ENCODE peak calls at places on chromosomes 1 and 21, in four cellular contexts. One of them, this sample, is unnamed.

GRCh38 chr21:42120904-42121535 is 49.9 kb downstream of the UMODL1 start:
- DNase-seq in T47D: no peak
- DNase-seq in HCT116: no peak
- DNase-seq in HepG2: no peak
- DNase-seq in this sample: no peak

GRCh38 chr1:234743866-234744581 is 134.0 kb upstream of the IRF2BP2 start:
- DNase-seq in T47D: peak
- DNase-seq in HepG2: no peak
- DNase-seq in HCT116: no peak
- DNase-seq in this sample: no peak

GRCh38 chr21:39564200-39564599 is 48.5 kb upstream of the B3GALT5 start:
- DNase-seq in T47D: no peak
- DNase-seq in HepG2: no peak
- DNase-seq in HCT116: no peak
- DNase-seq in this sample: peak

GRCh38 chr1:67227196-67227595 is 60.9 kb downstream of the IL23R start:
- DNase-seq in T47D: no peak
- DNase-seq in HepG2: no peak
- DNase-seq in HCT116: no peak
- DNase-seq in this sample: no peak

GRCh38 chr1:90823686-90824085 is 106.6 kb upstream of the BARHL2 start:
- DNase-seq in HepG2: no peak
- DNase-seq in HCT116: no peak
- DNase-seq in T47D: no peak
- DNase-seq in this sample: no peak

GRCh38 chr1:48093696-48094518 is 96.7 kb upstream of the TRABD2B start:
- DNase-seq in T47D: peak
- DNase-seq in HCT116: peak
- DNase-seq in HepG2: peak
- DNase-seq in this sample: peak

GRCh38 chr1:58580186-58580585 is 3.1 kb upstream of the TACSTD2 start:
- DNase-seq in T47D: no peak
- DNase-seq in HCT116: no peak
- DNase-seq in HepG2: no peak
- DNase-seq in this sample: no peak

GRCh38 chr21:42674351-42674940 is 21.0 kb downstream of the PDE9A start:
- DNase-seq in HepG2: no peak
- DNase-seq in HCT116: no peak
- DNase-seq in T47D: no peak
- DNase-seq in this sample: peak

GRCh38 chr1:248805905-248806304 is 19.8 kb downstream of the SH3BP5L start:
- DNase-seq in HepG2: no peak
- DNase-seq in T47D: no peak
- DNase-seq in HCT116: no peak
- DNase-seq in this sample: no peak
- TF ChIP-seq JUND in HepG2: no peak
- TF ChIP-seq JUND in T47D: no peak
- TF ChIP-seq JUND in HCT116: no peak
- TF ChIP-seq JUND in this sample: no peak

GRCh38 chr1:221714227-221715116 is 27.4 kb downstream of the DUSP10 start:
- DNase-seq in T47D: peak
- DNase-seq in HepG2: no peak
- DNase-seq in HCT116: no peak
- DNase-seq in this sample: no peak
- TF ChIP-seq JUND in T47D: no peak
- TF ChIP-seq JUND in HepG2: no peak
- TF ChIP-seq JUND in HCT116: no peak
- TF ChIP-seq JUND in this sample: no peak

GRCh38 chr1:162694911-162695310 is 62.6 kb downstream of the DDR2 start:
- DNase-seq in HCT116: no peak
- DNase-seq in T47D: no peak
- DNase-seq in HepG2: no peak
- DNase-seq in this sample: no peak

GRCh38 chr1:162695687-162696086 is 63.4 kb downstream of the DDR2 start:
- DNase-seq in HepG2: no peak
- DNase-seq in HCT116: no peak
- DNase-seq in T47D: no peak
- DNase-seq in this sample: no peak

GRCh38 chr1:162699366-162699765 is 67.1 kb downstream of the DDR2 start:
- DNase-seq in T47D: peak
- DNase-seq in HepG2: no peak
- DNase-seq in HCT116: no peak
- DNase-seq in this sample: no peak

GRCh38 chr1:162697140-162697895 is 65.1 kb downstream of the DDR2 start:
- DNase-seq in HepG2: no peak
- DNase-seq in T47D: no peak
- DNase-seq in HCT116: no peak
- DNase-seq in this sample: no peak

GRCh38 chr1:162696286-162696862 is 64.1 kb downstream of the DDR2 start:
- DNase-seq in T47D: peak
- DNase-seq in HepG2: peak
- DNase-seq in HCT116: peak
- DNase-seq in this sample: peak
- TF ChIP-seq JUND in T47D: no peak
- TF ChIP-seq JUND in HepG2: no peak
- TF ChIP-seq JUND in HCT116: no peak
- TF ChIP-seq JUND in this sample: peak

DNA sequence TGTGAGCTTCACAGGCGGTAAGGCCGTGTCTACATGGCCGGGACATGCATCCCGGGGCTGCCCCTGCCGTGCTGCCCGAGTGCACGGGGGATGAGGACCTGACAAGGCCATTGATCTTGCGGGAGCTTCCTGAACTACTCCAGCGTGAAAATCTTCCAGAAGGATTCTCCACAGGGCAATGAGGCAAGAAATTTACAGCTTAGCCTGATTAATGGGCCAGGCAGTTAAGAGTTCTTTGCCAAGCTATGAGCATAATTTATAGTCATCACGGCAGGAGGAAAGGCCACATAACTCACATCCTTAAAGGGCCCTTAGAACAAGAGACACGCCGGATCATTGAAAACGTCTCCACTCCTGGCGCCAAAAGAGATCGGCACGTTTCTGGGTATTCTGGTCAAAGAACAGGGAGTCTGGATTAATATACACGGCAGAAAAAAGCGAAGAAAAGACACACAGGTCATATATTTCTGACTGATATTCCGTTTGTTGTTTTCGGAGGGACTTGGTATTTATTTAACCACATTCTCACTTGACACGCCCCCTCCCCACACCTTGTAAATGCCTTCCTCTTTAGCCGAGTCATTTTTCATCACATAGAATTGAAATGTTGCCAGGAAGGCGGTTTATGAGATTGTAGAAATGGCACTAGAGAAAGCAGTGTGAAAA is 180.5 kb downstream of the DYRK1A start:
- DNase-seq in HepG2: no peak
- DNase-seq in HCT116: no peak
- DNase-seq in T47D: no peak
- DNase-seq in this sample: no peak
- TF ChIP-seq JUND in HepG2: no peak
- TF ChIP-seq JUND in HCT116: no peak
- TF ChIP-seq JUND in T47D: no peak
- TF ChIP-seq JUND in this sample: no peak

DNA sequence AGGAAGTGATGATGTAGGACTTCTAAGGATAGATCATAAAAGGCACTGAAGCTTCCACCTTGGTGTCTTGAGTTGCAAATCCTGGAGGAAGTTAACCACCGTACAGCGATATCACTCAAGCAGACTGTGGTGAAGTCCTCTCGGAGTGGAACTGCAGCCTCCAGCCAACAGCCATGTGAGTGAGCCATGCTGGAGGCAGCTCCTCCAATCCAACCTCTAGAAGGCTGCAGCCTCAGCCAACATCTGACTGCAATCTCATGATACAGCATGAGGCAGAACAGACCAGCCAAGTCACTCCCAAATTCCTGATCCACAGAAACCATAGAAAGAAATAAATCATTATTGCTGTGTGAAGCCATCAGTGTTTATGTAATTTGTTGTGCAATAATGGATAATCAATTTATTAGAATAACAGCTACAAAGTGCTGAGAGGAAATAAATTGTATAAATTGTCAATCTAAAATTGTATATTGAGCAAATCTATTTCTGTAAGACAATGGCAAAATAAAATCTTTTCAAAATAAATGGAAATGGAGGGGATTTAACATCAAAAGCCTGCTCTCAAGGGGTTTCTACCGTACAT is 65.0 kb downstream of the PRSS38 start:
- DNase-seq in T47D: no peak
- DNase-seq in HCT116: no peak
- DNase-seq in HepG2: no peak
- DNase-seq in this sample: no peak
- TF ChIP-seq JUND in T47D: no peak
- TF ChIP-seq JUND in HCT116: no peak
- TF ChIP-seq JUND in HepG2: no peak
- TF ChIP-seq JUND in this sample: no peak

GRCh38 chr1:212430416-212430815 is 2.3 kb upstream of the NENF start:
- DNase-seq in T47D: no peak
- DNase-seq in HCT116: no peak
- DNase-seq in HepG2: no peak
- DNase-seq in this sample: no peak

GRCh38 chr1:212432706-212433576 is at the start of gene NENF:
- DNase-seq in T47D: peak
- DNase-seq in HCT116: peak
- DNase-seq in HepG2: peak
- DNase-seq in this sample: peak

GRCh38 chr1:212431656-212432055 is 1.1 kb upstream of the NENF start:
- DNase-seq in HepG2: no peak
- DNase-seq in T47D: no peak
- DNase-seq in HCT116: no peak
- DNase-seq in this sample: no peak

GRCh38 chr1:212432163-212432705 is 486 bp upstream of the NENF start:
- DNase-seq in HepG2: no peak
- DNase-seq in HCT116: no peak
- DNase-seq in T47D: no peak
- DNase-seq in this sample: no peak

GRCh38 chr1:212430955-212431394 is 1.7 kb upstream of the NENF start:
- DNase-seq in T47D: no peak
- DNase-seq in HepG2: no peak
- DNase-seq in HCT116: no peak
- DNase-seq in this sample: no peak
- TF ChIP-seq JUND in T47D: no peak
- TF ChIP-seq JUND in HepG2: no peak
- TF ChIP-seq JUND in HCT116: no peak
- TF ChIP-seq JUND in this sample: no peak

DNA sequence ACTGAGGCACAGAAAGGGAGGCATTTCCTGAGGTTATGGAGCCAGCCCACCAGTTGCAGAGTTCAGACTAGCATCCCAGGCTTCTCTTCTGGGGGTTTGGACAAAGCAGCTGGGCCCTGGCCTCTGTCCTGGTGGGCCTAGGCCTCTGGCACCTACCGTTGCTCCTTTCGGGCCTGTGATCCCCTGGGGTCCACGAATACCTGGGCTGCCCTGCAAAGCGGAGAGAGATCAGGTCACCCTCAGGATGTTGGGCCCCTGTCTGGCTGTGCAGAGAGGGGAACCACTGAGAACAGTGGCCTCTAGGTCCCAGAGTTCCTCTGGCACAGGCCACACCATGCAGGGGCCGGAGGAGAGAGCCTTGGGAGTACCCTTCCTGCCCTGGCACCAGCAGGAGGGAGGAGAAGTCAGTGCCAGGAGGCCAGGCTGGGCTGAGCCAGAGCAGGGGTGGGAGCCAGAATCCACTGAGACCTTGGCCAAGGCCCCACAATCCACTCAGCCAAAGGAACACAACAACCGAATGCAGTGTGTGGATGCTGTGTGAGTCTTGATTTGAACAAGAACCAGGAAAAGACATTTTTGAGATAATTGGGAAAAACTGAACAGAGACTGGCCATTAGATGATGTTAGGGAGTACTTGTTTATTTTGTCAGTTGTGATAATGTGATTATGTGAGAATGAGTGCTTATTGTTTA is 8.9 kb downstream of the COL9A2 start:
- DNase-seq in HCT116: no peak
- DNase-seq in HepG2: no peak
- DNase-seq in T47D: no peak
- DNase-seq in this sample: no peak
- TF ChIP-seq JUND in HCT116: no peak
- TF ChIP-seq JUND in HepG2: no peak
- TF ChIP-seq JUND in T47D: no peak
- TF ChIP-seq JUND in this sample: no peak

DNA sequence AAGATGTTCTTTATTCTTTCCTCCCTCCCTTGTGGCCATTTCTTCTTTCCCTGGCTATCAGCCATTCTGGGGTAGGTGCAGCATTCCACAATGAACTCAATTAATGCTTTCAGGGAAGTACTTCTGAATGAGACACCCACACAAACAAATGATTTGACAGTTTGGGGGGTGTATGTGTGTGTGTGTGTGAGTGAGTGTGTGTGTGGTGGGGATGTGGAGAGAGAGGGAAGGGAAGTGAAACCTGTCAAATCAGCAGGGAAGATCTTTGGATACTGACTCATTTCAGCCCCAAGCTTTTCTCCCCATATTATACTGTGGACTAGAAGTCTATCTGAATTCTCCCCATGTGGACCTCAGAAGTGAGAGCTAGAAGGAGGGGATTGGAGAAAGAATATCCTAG is 154.9 kb upstream of the CD34 start:
- DNase-seq in HCT116: no peak
- DNase-seq in HepG2: no peak
- DNase-seq in T47D: no peak
- DNase-seq in this sample: no peak
- TF ChIP-seq JUND in HCT116: no peak
- TF ChIP-seq JUND in HepG2: no peak
- TF ChIP-seq JUND in T47D: no peak
- TF ChIP-seq JUND in this sample: no peak

GRCh38 chr1:230230273-230230672 is 163.2 kb downstream of the GALNT2 start:
- DNase-seq in HCT116: no peak
- DNase-seq in T47D: no peak
- DNase-seq in HepG2: no peak
- DNase-seq in this sample: no peak

GRCh38 chr1:230230948-230231738 is 164.1 kb downstream of the GALNT2 start:
- DNase-seq in T47D: no peak
- DNase-seq in HCT116: no peak
- DNase-seq in HepG2: no peak
- DNase-seq in this sample: no peak

GRCh38 chr1:230233786-230234185 is 166.7 kb downstream of the GALNT2 start:
- DNase-seq in HCT116: no peak
- DNase-seq in HepG2: no peak
- DNase-seq in T47D: no peak
- DNase-seq in this sample: no peak

GRCh38 chr1:230232352-230232751 is 165.3 kb downstream of the GALNT2 start:
- DNase-seq in HCT116: no peak
- DNase-seq in HepG2: no peak
- DNase-seq in T47D: no peak
- DNase-seq in this sample: no peak

GRCh38 chr1:230231739-230232075 is 164.7 kb downstream of the GALNT2 start:
- DNase-seq in HCT116: no peak
- DNase-seq in HepG2: no peak
- DNase-seq in T47D: no peak
- DNase-seq in this sample: no peak
- TF ChIP-seq JUND in HCT116: no peak
- TF ChIP-seq JUND in HepG2: no peak
- TF ChIP-seq JUND in T47D: no peak
- TF ChIP-seq JUND in this sample: no peak